ENCODE peak calls at places on chromosomes 6 and 20, in six cellular contexts. O, H, F, V, Z and E are unnamed samples.

GRCh38 chr6:95805699-95806098 is 210.1 kb upstream of the FUT9 start:
- DNase-seq in H (no peak), Z (no peak), F (no peak), V (no peak), O (no peak), E (no peak)

GRCh38 chr20:9408422-9409300 is 105.7 kb upstream of the LAMP5 start:
- DNase-seq in O (no peak), F (no peak), Z (peak), H (no peak), V (no peak), E (no peak)

GRCh38 chr20:58754584-58754983 is 62.0 kb downstream of the NPEPL1 start:
- DNase-seq in H (no peak), O (no peak), F (no peak), V (no peak), Z (no peak), E (no peak)

GRCh38 chr20:62408640-62409039 is 1.6 kb upstream of the CABLES2 start:
- DNase-seq in H (no peak), V (no peak), F (no peak), Z (no peak), O (no peak), E (no peak)

GRCh38 chr20:44215125-44215524 is 4.6 kb upstream of the OSER1 start:
- DNase-seq in V (peak), Z (peak), F (peak), O (peak), H (peak), E (peak)

GRCh38 chr6:81075974-81076373 is 676.5 kb downstream of the TENT5A start:
- DNase-seq in H (no peak), V (peak), O (peak), Z (peak), F (no peak), E (peak)

GRCh38 chr20:33566781-33567603 is 77.1 kb downstream of the CBFA2T2 start:
- DNase-seq in H (no peak), O (no peak), F (no peak), V (no peak), Z (no peak), E (no peak)

GRCh38 chr6:137817219-137817618 is 49.8 kb upstream of the TNFAIP3 start:
- DNase-seq in Z (no peak), O (no peak), H (no peak), F (no peak), V (no peak), E (no peak)

GRCh38 chr6:158009935-158010585 is 28.4 kb downstream of the SYNJ2 start:
- DNase-seq in H (no peak), Z (no peak), O (no peak), V (no peak), F (no peak), E (no peak)

GRCh38 chr6:149264629-149265028 is 52.9 kb upstream of the TAB2 start:
- DNase-seq in O (no peak), F (no peak), V (peak), H (no peak), Z (no peak), E (no peak)

GRCh38 chr6:40442591-40442990 is 144.6 kb downstream of the LRFN2 start:
- DNase-seq in Z (no peak), H (no peak), F (no peak), V (no peak), O (no peak), E (no peak)

GRCh38 chr20:43322851-43323250 is 133.1 kb upstream of the PTPRT start:
- DNase-seq in Z (peak), V (no peak), F (no peak), O (no peak), H (no peak), E (no peak)

GRCh38 chr6:28413681-28414080 is 14.1 kb upstream of the ZSCAN12 start:
- DNase-seq in H (no peak), O (no peak), V (no peak), Z (no peak), F (no peak), E (no peak)

GRCh38 chr6:111301914-111302313 is 181.1 kb downstream of the REV3L start:
- DNase-seq in H (no peak), Z (no peak), F (no peak), V (no peak), O (no peak), E (no peak)
- H3K4me3 ChIP-seq in H (no peak), Z (no peak), F (no peak), V (no peak), O (no peak), E (no peak)

DNA sequence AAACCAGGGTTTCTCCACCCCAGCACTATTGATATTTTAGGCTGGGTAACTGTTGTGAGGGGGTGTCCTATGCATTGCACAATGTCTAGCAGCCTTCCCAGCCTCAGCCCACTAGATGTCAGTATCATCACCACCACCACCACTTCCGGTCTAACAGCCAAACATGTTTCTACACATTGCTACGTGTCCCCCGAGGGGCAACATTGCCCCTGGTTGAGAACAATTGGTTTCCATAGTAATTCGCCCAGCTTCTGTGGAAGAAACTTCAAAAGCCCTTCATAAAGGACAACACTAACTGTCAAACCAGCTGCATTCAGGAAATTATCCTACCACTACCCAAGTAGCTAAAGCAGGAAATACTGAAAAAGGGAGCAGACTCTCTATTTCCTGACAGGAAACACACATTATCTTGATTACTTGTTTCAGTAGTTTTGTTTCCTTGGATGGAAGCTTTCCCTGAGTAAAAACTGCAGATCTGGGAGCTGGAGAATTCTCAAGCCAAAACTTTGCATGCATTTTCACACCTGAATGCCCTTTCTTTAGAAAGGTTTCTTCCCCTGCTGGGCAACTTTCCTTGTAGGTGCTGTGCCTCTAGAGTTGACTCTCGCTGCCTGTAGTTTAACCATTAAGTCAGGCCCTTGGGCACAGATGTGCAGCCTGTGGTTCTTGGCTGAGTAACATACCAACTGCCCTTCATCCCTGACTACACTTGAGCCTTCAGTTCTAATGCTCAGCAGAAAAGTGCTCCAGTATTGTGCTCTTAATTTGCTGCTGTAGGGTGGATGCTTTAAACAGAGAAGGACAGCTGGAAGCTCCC is 23.6 kb downstream of the PKHD1 start:
- DNase-seq in Z (peak), O (peak), V (peak), H (peak), F (peak), E (peak)
- TF ChIP-seq CTCF in Z (peak), O (peak), V (peak), H (no peak), F (peak), E (peak)

DNA sequence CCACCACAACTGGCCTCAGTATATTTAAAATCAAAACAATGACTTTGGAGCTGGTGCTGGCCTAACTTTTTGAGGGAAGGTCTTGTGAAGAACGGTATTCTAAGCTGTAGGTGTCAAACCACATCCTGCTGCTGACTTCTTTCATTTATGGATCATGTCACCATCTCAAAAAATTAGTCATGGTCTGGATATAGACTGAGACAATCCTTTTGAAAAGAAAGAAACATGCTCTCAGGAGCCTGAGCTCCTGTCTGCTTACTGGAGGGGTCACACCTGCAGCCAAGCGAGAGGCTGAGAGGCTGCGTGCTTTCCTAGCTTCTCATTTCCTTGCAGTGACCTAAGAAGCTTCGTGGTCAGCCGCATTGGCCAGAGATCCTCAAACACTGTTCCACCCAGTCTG is 55.2 kb downstream of the TIAM2 start:
- DNase-seq in O (no peak), F (no peak), Z (no peak), H (no peak), V (no peak), E (no peak)
- H3K4me3 ChIP-seq in O (no peak), F (no peak), Z (no peak), H (no peak), V (no peak), E (no peak)

GRCh38 chr20:31835554-31835953 is 9.8 kb downstream of the FOXS1 start:
- DNase-seq in V (no peak), O (no peak), H (no peak), F (no peak), Z (no peak), E (peak)

GRCh38 chr20:31837896-31838397 is 7.5 kb downstream of the FOXS1 start:
- DNase-seq in O (no peak), Z (peak), F (no peak), H (no peak), V (no peak), E (peak)

GRCh38 chr20:31833931-31834521 is 11.4 kb downstream of the FOXS1 start:
- DNase-seq in H (no peak), F (no peak), V (no peak), O (no peak), Z (no peak), E (peak)

GRCh38 chr20:31836853-31837608 is 8.4 kb downstream of the FOXS1 start:
- DNase-seq in Z (no peak), F (no peak), H (no peak), O (no peak), V (peak), E (no peak)

DNA sequence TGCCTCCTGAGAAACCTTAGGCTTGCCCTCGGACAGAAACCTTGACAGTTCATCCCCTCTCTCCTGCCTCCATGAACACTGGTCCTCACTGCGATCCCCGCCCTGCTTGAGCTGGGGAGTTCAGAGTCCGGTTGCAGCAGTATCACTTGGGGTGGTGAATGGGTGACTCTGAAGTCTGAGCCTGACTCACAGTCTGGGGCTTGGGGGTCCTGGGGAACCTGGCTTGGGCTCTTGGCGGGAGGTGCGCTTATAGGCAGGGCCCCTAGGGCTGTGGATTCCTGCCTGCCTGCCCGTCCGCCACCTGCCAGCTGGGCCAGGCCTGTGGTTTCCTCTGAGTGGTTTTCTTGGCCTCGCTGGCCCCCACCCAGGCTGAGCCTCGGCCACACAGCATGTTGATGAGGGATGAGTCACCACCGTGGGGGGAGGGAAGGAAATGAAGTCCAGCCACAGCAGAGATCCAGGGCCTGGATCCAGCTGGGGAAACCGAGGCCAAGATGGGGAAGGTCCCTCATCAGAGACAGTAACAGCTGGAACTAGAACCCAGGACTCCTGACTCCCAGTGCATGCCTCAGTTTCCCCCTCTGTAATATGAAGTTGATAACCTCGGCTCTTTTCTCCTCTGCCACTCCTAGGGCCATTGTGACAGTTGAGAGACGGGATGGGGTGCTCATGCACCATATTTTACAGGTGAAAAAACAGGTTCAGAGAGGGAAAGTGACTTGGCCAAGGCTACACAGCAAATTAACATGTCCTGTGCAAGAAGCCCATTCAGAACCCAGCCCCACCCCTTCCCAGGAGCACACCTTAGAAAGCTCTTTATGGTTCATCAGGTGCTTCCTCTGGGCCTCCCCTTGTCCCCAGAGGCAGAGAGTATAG is 9.2 kb downstream of the FOXS1 start:
- DNase-seq in F (peak), O (no peak), H (peak), Z (peak), V (no peak), E (peak)
- TF ChIP-seq CTCF in F (no peak), O (no peak), H (no peak), Z (no peak), V (no peak), E (no peak)

GRCh38 chr6:32842021-32842650 is 1.7 kb downstream of the PSMB8 start:
- DNase-seq in O (no peak), H (no peak), V (no peak), Z (no peak), F (no peak), E (no peak)
- H3K4me3 ChIP-seq in O (no peak), H (no peak), V (no peak), Z (no peak), F (no peak), E (no peak)

GRCh38 chr6:116842374-116842947 is 13.6 kb upstream of the GPRC6A start:
- DNase-seq in Z (no peak), H (no peak), O (no peak), F (no peak), V (no peak), E (no peak)

DNA sequence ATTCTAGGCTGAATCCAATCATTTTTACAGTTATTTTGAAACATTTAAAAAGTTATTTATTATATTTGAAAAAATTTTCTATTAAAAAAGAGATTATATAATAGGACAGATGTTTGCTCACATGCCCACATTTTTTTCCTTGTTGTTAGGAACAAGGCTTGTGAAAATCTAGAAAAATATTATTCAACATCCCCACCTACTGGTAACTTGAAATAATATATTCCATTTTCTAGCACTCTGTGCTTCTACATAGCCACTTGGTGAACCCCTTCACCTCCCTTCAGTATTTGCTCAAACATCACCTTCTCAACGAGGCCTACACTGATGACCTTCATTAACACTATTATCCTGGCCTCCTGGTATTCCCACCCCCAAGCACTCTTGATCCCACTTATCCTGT is 18.4 kb upstream of the GPRC6A start:
- DNase-seq in V (no peak), F (no peak), Z (peak), H (no peak), O (peak), E (peak)
- TF ChIP-seq CTCF in V (peak), F (peak), Z (peak), H (peak), O (peak), E (peak)

DNA sequence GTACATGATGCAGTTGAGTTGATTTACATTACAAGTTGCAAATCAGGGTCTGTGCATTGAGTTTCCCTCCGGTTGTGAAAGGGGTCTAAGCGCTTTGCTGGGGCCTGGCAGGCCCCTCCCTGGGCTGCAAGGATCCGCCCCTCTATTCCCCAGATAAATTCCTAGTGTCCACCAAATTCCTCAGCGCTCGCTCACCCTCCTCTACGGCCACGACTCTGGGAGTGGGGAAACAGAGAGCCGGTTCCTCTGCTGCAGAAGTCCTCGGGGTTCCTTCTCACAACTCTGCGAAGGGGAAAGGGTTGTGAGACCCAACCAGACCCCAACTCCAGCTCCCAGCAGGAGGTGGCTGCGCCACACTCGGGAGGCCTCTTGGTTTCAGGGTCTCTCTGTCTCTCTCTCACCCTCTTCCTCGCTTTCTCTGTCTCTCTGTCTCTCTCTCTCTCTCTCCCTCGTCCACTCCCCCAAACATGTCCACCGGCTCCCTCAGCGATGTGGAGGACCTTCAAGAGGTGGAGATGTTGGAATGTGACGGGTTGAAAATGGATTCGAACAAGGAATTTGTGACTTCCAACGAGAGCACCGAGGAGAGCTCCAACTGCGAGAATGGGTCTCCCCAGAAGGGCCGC is at the start of gene TCF21:
- DNase-seq in F (peak), V (peak), Z (peak), O (no peak), H (no peak), E (peak)
- H3K4me3 ChIP-seq in F (peak), V (peak), Z (peak), O (peak), H (no peak), E (peak)